ENCODE peak calls at places on chromosomes 13 and 19, in ten cellular contexts. One of them, this sample, is unnamed.

GRCh38 chr19:55321466-55321865 is 3.7 kb downstream of the TMEM150B start:
- DNase-seq in cardiac muscle cell: no peak
- DNase-seq in pulmonary artery endothelial cell: no peak
- DNase-seq in adrenal gland: no peak
- DNase-seq in stimulated activated CD8-positive, alpha-beta memory T cell treated with anti-CD3 and anti-CD28 coated beads, Interleukin-2, amount 100 ng/mL, for 1 hour: no peak
- DNase-seq in hepatic stellate cell: no peak
- DNase-seq in ELF-1: no peak
- DNase-seq in fibroblast of pulmonary artery: no peak
- DNase-seq in smooth muscle cell of the brain vasculature: no peak
- DNase-seq in AML-193: no peak
- DNase-seq in this sample: no peak

GRCh38 chr13:43785681-43786471 is 896 bp downstream of the ENOX1 start:
- DNase-seq in AML-193: no peak
- DNase-seq in ELF-1: peak
- DNase-seq in pulmonary artery endothelial cell: no peak
- DNase-seq in adrenal gland: peak
- DNase-seq in hepatic stellate cell: peak
- DNase-seq in smooth muscle cell of the brain vasculature: no peak
- DNase-seq in cardiac muscle cell: peak
- DNase-seq in stimulated activated CD8-positive, alpha-beta memory T cell treated with anti-CD3 and anti-CD28 coated beads, Interleukin-2, amount 100 ng/mL, for 1 hour: no peak
- DNase-seq in fibroblast of pulmonary artery: peak
- DNase-seq in this sample: peak

GRCh38 chr13:114146629-114147028 is 14.2 kb upstream of the RASA3 start:
- DNase-seq in hepatic stellate cell: no peak
- DNase-seq in fibroblast of pulmonary artery: no peak
- DNase-seq in ELF-1: no peak
- DNase-seq in adrenal gland: no peak
- DNase-seq in cardiac muscle cell: peak
- DNase-seq in pulmonary artery endothelial cell: no peak
- DNase-seq in smooth muscle cell of the brain vasculature: no peak
- DNase-seq in stimulated activated CD8-positive, alpha-beta memory T cell treated with anti-CD3 and anti-CD28 coated beads, Interleukin-2, amount 100 ng/mL, for 1 hour: no peak
- DNase-seq in AML-193: no peak
- DNase-seq in this sample: peak

GRCh38 chr13:32427852-32428580 is at the start of gene N4BP2L1:
- DNase-seq in ELF-1: peak
- DNase-seq in stimulated activated CD8-positive, alpha-beta memory T cell treated with anti-CD3 and anti-CD28 coated beads, Interleukin-2, amount 100 ng/mL, for 1 hour: peak
- DNase-seq in fibroblast of pulmonary artery: peak
- DNase-seq in smooth muscle cell of the brain vasculature: no peak
- DNase-seq in adrenal gland: peak
- DNase-seq in cardiac muscle cell: peak
- DNase-seq in hepatic stellate cell: peak
- DNase-seq in AML-193: peak
- DNase-seq in pulmonary artery endothelial cell: no peak
- DNase-seq in this sample: peak

GRCh38 chr19:35400773-35401100 is 29.9 kb downstream of the GPR42 start:
- DNase-seq in fibroblast of pulmonary artery: no peak
- DNase-seq in cardiac muscle cell: no peak
- DNase-seq in stimulated activated CD8-positive, alpha-beta memory T cell treated with anti-CD3 and anti-CD28 coated beads, Interleukin-2, amount 100 ng/mL, for 1 hour: no peak
- DNase-seq in adrenal gland: no peak
- DNase-seq in ELF-1: no peak
- DNase-seq in smooth muscle cell of the brain vasculature: no peak
- DNase-seq in hepatic stellate cell: no peak
- DNase-seq in AML-193: no peak
- DNase-seq in pulmonary artery endothelial cell: no peak
- DNase-seq in this sample: no peak

GRCh38 chr13:77386880-77387606 is 60.1 kb upstream of the MYCBP2 start:
- DNase-seq in cardiac muscle cell: no peak
- DNase-seq in smooth muscle cell of the brain vasculature: no peak
- DNase-seq in adrenal gland: peak
- DNase-seq in stimulated activated CD8-positive, alpha-beta memory T cell treated with anti-CD3 and anti-CD28 coated beads, Interleukin-2, amount 100 ng/mL, for 1 hour: no peak
- DNase-seq in pulmonary artery endothelial cell: no peak
- DNase-seq in ELF-1: no peak
- DNase-seq in AML-193: peak
- DNase-seq in fibroblast of pulmonary artery: peak
- DNase-seq in hepatic stellate cell: peak
- DNase-seq in this sample: no peak

GRCh38 chr19:6767357-6768235 is at the start of gene SH2D3A:
- DNase-seq in stimulated activated CD8-positive, alpha-beta memory T cell treated with anti-CD3 and anti-CD28 coated beads, Interleukin-2, amount 100 ng/mL, for 1 hour: peak
- DNase-seq in smooth muscle cell of the brain vasculature: no peak
- DNase-seq in cardiac muscle cell: peak
- DNase-seq in fibroblast of pulmonary artery: peak
- DNase-seq in ELF-1: peak
- DNase-seq in pulmonary artery endothelial cell: no peak
- DNase-seq in adrenal gland: peak
- DNase-seq in hepatic stellate cell: no peak
- DNase-seq in AML-193: peak
- DNase-seq in this sample: peak

GRCh38 chr19:14544977-14545715 is 15.8 kb downstream of the TECR start:
- DNase-seq in fibroblast of pulmonary artery: no peak
- DNase-seq in pulmonary artery endothelial cell: no peak
- DNase-seq in ELF-1: no peak
- DNase-seq in adrenal gland: peak
- DNase-seq in stimulated activated CD8-positive, alpha-beta memory T cell treated with anti-CD3 and anti-CD28 coated beads, Interleukin-2, amount 100 ng/mL, for 1 hour: no peak
- DNase-seq in hepatic stellate cell: no peak
- DNase-seq in cardiac muscle cell: no peak
- DNase-seq in smooth muscle cell of the brain vasculature: no peak
- DNase-seq in AML-193: no peak
- DNase-seq in this sample: no peak